ENCODE peak calls at places on chromosome 4, in nine cellular contexts. One of them, this sample, is unnamed.

GRCh38 chr4:4182835-4183568 is 43.7 kb downstream of the OTOP1 start:
- DNase-seq in A549: peak; percentile 8
- DNase-seq in tibial nerve: no peak
- DNase-seq in breast epithelium: no peak
- DNase-seq in stomach: no peak
- DNase-seq in spleen: no peak
- DNase-seq in lower leg skin: no peak
- DNase-seq in heart left ventricle: no peak
- DNase-seq in esophagus muscularis mucosa: no peak
- DNase-seq in this sample: peak; percentile 10

GRCh38 chr4:114137984-114138383 is 158.5 kb upstream of the ARSJ start:
- DNase-seq in tibial nerve: no peak
- DNase-seq in esophagus muscularis mucosa: no peak
- DNase-seq in spleen: no peak
- DNase-seq in lower leg skin: no peak
- DNase-seq in A549: no peak
- DNase-seq in stomach: no peak
- DNase-seq in breast epithelium: no peak
- DNase-seq in heart left ventricle: no peak
- DNase-seq in this sample: no peak

GRCh38 chr4:159282944-159283343 is 180.1 kb downstream of the RAPGEF2 start:
- DNase-seq in spleen: no peak
- DNase-seq in stomach: no peak
- DNase-seq in heart left ventricle: no peak
- DNase-seq in tibial nerve: no peak
- DNase-seq in breast epithelium: no peak
- DNase-seq in lower leg skin: no peak
- DNase-seq in esophagus muscularis mucosa: no peak
- DNase-seq in A549: no peak
- DNase-seq in this sample: no peak

GRCh38 chr4:152193059-152193458 is 342.8 kb downstream of the FBXW7 start:
- DNase-seq in stomach: no peak
- DNase-seq in spleen: no peak
- DNase-seq in A549: no peak
- DNase-seq in tibial nerve: no peak
- DNase-seq in esophagus muscularis mucosa: no peak
- DNase-seq in lower leg skin: no peak
- DNase-seq in heart left ventricle: no peak
- DNase-seq in breast epithelium: no peak
- DNase-seq in this sample: no peak

GRCh38 chr4:87465739-87466366 is 43.5 kb downstream of the NUDT9 start:
- DNase-seq in tibial nerve: peak; percentile 44
- DNase-seq in breast epithelium: no peak
- DNase-seq in A549: peak; percentile 6
- DNase-seq in stomach: no peak
- DNase-seq in esophagus muscularis mucosa: no peak
- DNase-seq in heart left ventricle: no peak
- DNase-seq in lower leg skin: no peak
- DNase-seq in spleen: no peak
- DNase-seq in this sample: no peak

GRCh38 chr4:4677825-4678522 is 136.1 kb upstream of the STX18 start:
- DNase-seq in esophagus muscularis mucosa: no peak
- DNase-seq in heart left ventricle: no peak
- DNase-seq in breast epithelium: no peak
- DNase-seq in A549: no peak
- DNase-seq in stomach: no peak
- DNase-seq in lower leg skin: peak; percentile 26
- DNase-seq in tibial nerve: peak; percentile 36
- DNase-seq in spleen: no peak
- DNase-seq in this sample: no peak

GRCh38 chr4:11079171-11079570 is 349.5 kb downstream of the HS3ST1 start:
- DNase-seq in esophagus muscularis mucosa: no peak
- DNase-seq in stomach: no peak
- DNase-seq in A549: no peak
- DNase-seq in breast epithelium: no peak
- DNase-seq in lower leg skin: no peak
- DNase-seq in tibial nerve: no peak
- DNase-seq in spleen: no peak
- DNase-seq in heart left ventricle: no peak
- DNase-seq in this sample: no peak

GRCh38 chr4:141810702-141811365 is 174.5 kb downstream of the IL15 start:
- DNase-seq in lower leg skin: no peak
- DNase-seq in breast epithelium: no peak
- DNase-seq in spleen: no peak
- DNase-seq in A549: no peak
- DNase-seq in stomach: no peak
- DNase-seq in esophagus muscularis mucosa: no peak
- DNase-seq in heart left ventricle: no peak
- DNase-seq in tibial nerve: no peak
- DNase-seq in this sample: no peak

GRCh38 chr4:103032575-103032974 is 13.1 kb upstream of the SLC9B1 start:
- DNase-seq in heart left ventricle: no peak
- DNase-seq in lower leg skin: no peak
- DNase-seq in A549: no peak
- DNase-seq in stomach: no peak
- DNase-seq in spleen: no peak
- DNase-seq in esophagus muscularis mucosa: no peak
- DNase-seq in breast epithelium: no peak
- DNase-seq in tibial nerve: no peak
- DNase-seq in this sample: no peak

GRCh38 chr4:14177987-14178386 is 550.5 kb upstream of the BOD1L1 start:
- DNase-seq in heart left ventricle: no peak
- DNase-seq in spleen: no peak
- DNase-seq in stomach: no peak
- DNase-seq in lower leg skin: no peak
- DNase-seq in A549: no peak
- DNase-seq in tibial nerve: no peak
- DNase-seq in breast epithelium: no peak
- DNase-seq in esophagus muscularis mucosa: no peak
- DNase-seq in this sample: no peak

GRCh38 chr4:1081689-1082040 is 31.7 kb downstream of the RNF212 start:
- DNase-seq in esophagus muscularis mucosa: no peak
- DNase-seq in breast epithelium: no peak
- DNase-seq in tibial nerve: no peak
- DNase-seq in stomach: no peak
- DNase-seq in heart left ventricle: no peak
- DNase-seq in spleen: no peak
- DNase-seq in A549: peak; percentile 23
- DNase-seq in lower leg skin: no peak
- DNase-seq in this sample: peak; percentile 27

DNA sequence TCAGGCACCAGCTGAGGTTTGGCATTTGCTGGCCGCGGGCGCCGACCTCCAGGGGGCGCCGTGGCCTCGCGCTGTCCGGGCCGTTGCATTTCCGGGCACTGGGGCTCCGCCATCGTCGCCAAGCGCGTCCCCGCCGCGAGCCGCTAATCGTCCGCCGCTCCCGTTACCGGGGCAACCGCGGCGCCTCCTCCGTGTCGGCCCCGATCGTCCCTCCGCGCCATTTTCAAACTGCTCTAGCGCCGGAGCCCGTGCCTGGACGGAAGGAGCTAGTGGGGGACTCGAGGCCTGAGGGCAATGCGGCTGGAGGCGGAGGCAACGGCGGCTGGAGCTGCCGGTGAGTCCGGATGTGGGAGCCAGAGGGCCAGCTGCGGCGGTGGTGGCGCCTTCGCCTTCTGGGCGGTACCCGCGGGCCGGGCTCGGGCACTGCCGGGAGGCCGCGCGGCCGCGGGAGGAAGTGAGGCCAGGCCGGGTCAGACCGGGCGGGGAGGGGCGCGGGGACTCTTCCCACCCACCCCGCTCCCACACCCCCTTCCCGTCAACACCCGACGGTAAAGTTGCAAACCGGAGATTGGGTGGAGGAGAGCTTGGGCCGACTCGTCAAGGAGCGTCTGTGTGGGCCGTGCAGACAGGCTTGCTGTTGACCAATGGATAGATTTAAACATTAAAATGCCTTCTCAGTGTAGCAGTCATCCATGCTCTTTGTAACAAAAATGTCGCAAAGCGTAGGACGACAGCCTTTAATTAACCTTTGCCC is at the start of gene CEP135:
- DNase-seq in spleen: peak; percentile 99
- DNase-seq in A549: peak; percentile 58
- DNase-seq in stomach: peak; percentile 94
- DNase-seq in tibial nerve: peak; percentile 79
- DNase-seq in breast epithelium: peak; percentile 84
- DNase-seq in heart left ventricle: peak; percentile 95
- DNase-seq in lower leg skin: peak; percentile 85
- DNase-seq in esophagus muscularis mucosa: peak; percentile 97
- DNase-seq in this sample: peak; percentile 47
- TF ChIP-seq POLR2A in spleen: no peak
- TF ChIP-seq POLR2A in A549: peak; percentile 46
- TF ChIP-seq POLR2A in stomach: no peak
- TF ChIP-seq POLR2A in tibial nerve: peak; percentile 34
- TF ChIP-seq POLR2A in breast epithelium: no peak
- TF ChIP-seq POLR2A in heart left ventricle: no peak
- TF ChIP-seq POLR2A in lower leg skin: no peak
- TF ChIP-seq POLR2A in esophagus muscularis mucosa: no peak
- TF ChIP-seq POLR2A in this sample: peak; percentile 69

DNA sequence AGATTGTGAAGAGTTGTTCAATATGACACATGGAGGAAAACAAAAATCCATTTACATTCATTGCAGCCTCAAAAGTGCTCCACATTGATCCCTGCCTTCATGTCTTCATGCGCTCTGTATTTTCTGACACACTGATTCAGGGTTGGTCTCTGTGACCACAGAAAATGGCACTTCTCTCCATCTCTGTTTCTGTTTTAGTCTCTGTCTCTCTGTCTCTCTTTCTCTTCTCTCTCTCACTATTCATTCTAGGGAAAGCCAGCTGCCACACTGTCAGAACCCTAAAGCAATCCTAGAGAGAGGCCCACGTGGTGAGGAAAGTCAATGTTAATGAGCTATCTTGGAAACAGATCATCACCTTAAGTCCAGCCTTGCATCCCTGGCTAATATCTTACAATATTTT is 2238.4 kb downstream of the PCDH7 start:
- DNase-seq in tibial nerve: no peak
- DNase-seq in A549: no peak
- DNase-seq in breast epithelium: no peak
- DNase-seq in spleen: no peak
- DNase-seq in stomach: no peak
- DNase-seq in esophagus muscularis mucosa: no peak
- DNase-seq in heart left ventricle: no peak
- DNase-seq in lower leg skin: no peak
- DNase-seq in this sample: no peak
- TF ChIP-seq POLR2A in tibial nerve: no peak
- TF ChIP-seq POLR2A in A549: no peak
- TF ChIP-seq POLR2A in breast epithelium: no peak
- TF ChIP-seq POLR2A in spleen: no peak
- TF ChIP-seq POLR2A in stomach: no peak
- TF ChIP-seq POLR2A in esophagus muscularis mucosa: no peak
- TF ChIP-seq POLR2A in heart left ventricle: no peak
- TF ChIP-seq POLR2A in lower leg skin: no peak
- TF ChIP-seq POLR2A in this sample: no peak

DNA sequence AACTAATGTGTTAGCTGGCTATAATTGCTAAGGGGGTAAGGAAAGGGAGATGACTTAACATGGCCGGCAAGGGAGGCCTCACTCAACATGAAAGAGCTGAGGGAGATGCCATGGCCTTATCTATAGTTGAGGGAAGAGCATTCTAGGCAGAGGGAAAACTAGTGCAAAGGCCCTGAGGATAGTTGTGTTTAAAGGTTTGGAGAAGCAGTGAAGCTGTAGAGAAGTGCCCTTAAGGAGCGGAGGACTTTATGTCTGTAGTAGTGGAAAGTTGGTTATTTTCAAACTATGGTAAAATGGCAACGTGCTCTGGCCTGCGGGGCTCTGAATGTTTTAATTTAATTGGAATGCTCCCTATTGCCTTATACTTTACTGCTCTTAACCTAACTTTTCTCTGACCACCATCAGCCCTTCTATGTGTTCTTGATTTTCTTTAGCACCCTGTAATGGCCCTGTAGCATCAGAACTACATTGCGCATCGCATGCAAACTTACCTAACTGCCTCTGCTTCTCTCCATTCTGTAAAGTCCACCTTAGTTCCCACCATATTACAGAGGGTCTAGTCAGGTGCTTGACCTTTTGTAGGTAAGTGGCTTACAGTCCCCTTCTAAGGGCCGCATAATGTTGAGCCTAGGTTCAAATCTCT is 35.8 kb downstream of the ERVMER34-1 start:
- DNase-seq in breast epithelium: no peak
- DNase-seq in heart left ventricle: no peak
- DNase-seq in tibial nerve: no peak
- DNase-seq in spleen: no peak
- DNase-seq in A549: no peak
- DNase-seq in esophagus muscularis mucosa: no peak
- DNase-seq in lower leg skin: no peak
- DNase-seq in stomach: no peak
- DNase-seq in this sample: no peak
- TF ChIP-seq POLR2A in breast epithelium: no peak
- TF ChIP-seq POLR2A in heart left ventricle: no peak
- TF ChIP-seq POLR2A in tibial nerve: no peak
- TF ChIP-seq POLR2A in spleen: no peak
- TF ChIP-seq POLR2A in A549: no peak
- TF ChIP-seq POLR2A in esophagus muscularis mucosa: no peak
- TF ChIP-seq POLR2A in lower leg skin: no peak
- TF ChIP-seq POLR2A in stomach: no peak
- TF ChIP-seq POLR2A in this sample: no peak

GRCh38 chr4:16577177-16577576 is 321.3 kb downstream of the LDB2 start:
- DNase-seq in breast epithelium: no peak
- DNase-seq in esophagus muscularis mucosa: no peak
- DNase-seq in stomach: no peak
- DNase-seq in spleen: no peak
- DNase-seq in tibial nerve: no peak
- DNase-seq in lower leg skin: no peak
- DNase-seq in heart left ventricle: no peak
- DNase-seq in A549: no peak
- DNase-seq in this sample: no peak
- TF ChIP-seq POLR2A in breast epithelium: no peak
- TF ChIP-seq POLR2A in esophagus muscularis mucosa: no peak
- TF ChIP-seq POLR2A in stomach: no peak
- TF ChIP-seq POLR2A in spleen: no peak
- TF ChIP-seq POLR2A in tibial nerve: no peak
- TF ChIP-seq POLR2A in lower leg skin: no peak
- TF ChIP-seq POLR2A in heart left ventricle: no peak
- TF ChIP-seq POLR2A in A549: no peak
- TF ChIP-seq POLR2A in this sample: no peak

GRCh38 chr4:154743683-154744340 is at the start of gene LRAT:
- DNase-seq in tibial nerve: no peak
- DNase-seq in stomach: peak; percentile 70
- DNase-seq in esophagus muscularis mucosa: no peak
- DNase-seq in heart left ventricle: no peak
- DNase-seq in breast epithelium: peak; percentile 53
- DNase-seq in A549: peak; percentile 69
- DNase-seq in lower leg skin: no peak
- DNase-seq in spleen: peak; percentile 75
- DNase-seq in this sample: no peak
- TF ChIP-seq POLR2A in tibial nerve: no peak
- TF ChIP-seq POLR2A in stomach: no peak
- TF ChIP-seq POLR2A in esophagus muscularis mucosa: no peak
- TF ChIP-seq POLR2A in heart left ventricle: no peak
- TF ChIP-seq POLR2A in breast epithelium: no peak
- TF ChIP-seq POLR2A in A549: no peak
- TF ChIP-seq POLR2A in lower leg skin: no peak
- TF ChIP-seq POLR2A in spleen: no peak
- TF ChIP-seq POLR2A in this sample: no peak